ENCODE peak calls at places on chromosomes 5 and 9, in eight cellular contexts. Q is foreskin fibroblast, U is AG10803, T is lower leg skin, D is tibial artery, V is OCI-LY7, J is sigmoid colon, Y is WERI-Rb-1. I is an unnamed sample.

GRCh38 chr5:142433526-142434321 is 108.9 kb upstream of the SPRY4 start:
- DNase-seq in Q (peak; percentile 46), U (peak; percentile 56), T (peak; percentile 75), D (no peak), V (no peak), J (no peak), Y (no peak), I (peak; percentile 74)

GRCh38 chr5:7146886-7147285 is 249.1 kb upstream of the ADCY2 start:
- DNase-seq in Q (no peak), U (no peak), T (no peak), D (no peak), V (no peak), J (no peak), Y (no peak), I (no peak)

GRCh38 chr9:94554439-94555331 is at the start of gene PCAT7:
- DNase-seq in Q (peak; percentile 5), U (peak; percentile 45), T (no peak), D (no peak), V (peak; percentile 89), J (no peak), Y (peak; percentile 85), I (peak; percentile 59)

GRCh38 chr9:38423939-38424843 is at the start of gene IGFBPL1:
- DNase-seq in Q (peak; percentile 46), U (no peak), T (peak; percentile 40), D (peak; percentile 63), V (no peak), J (no peak), Y (peak; percentile 72), I (no peak)

GRCh38 chr5:134503937-134504437 is 21.5 kb upstream of the JADE2 start:
- DNase-seq in Q (peak; percentile 81), U (peak; percentile 65), T (no peak), D (no peak), V (no peak), J (no peak), Y (peak; percentile 16), I (no peak)

GRCh38 chr5:107668933-107669542 is 1.7 kb downstream of the EFNA5 start:
- DNase-seq in Q (peak; percentile 49), U (no peak), T (no peak), D (peak; percentile 64), V (no peak), J (no peak), Y (no peak), I (peak; percentile 29)

GRCh38 chr5:161850491-161850890 is 2.6 kb downstream of the GABRA1 start:
- DNase-seq in Q (no peak), U (no peak), T (no peak), D (no peak), V (no peak), J (no peak), Y (no peak), I (no peak)

GRCh38 chr5:174084691-174085154 is 39.2 kb downstream of the NSG2 start:
- DNase-seq in Q (peak; percentile 8), U (peak; percentile 24), T (no peak), D (no peak), V (peak; percentile 84), J (no peak), Y (no peak), I (no peak)

GRCh38 chr5:156678484-156678883 is 171.6 kb upstream of the PPP1R2B start:
- DNase-seq in Q (no peak), U (no peak), T (no peak), D (no peak), V (no peak), J (no peak), Y (no peak), I (no peak)

GRCh38 chr5:55923177-55923872 is 71.4 kb downstream of the IL6ST start:
- DNase-seq in Q (no peak), U (no peak), T (peak; percentile 83), D (peak; percentile 55), V (no peak), J (no peak), Y (no peak), I (peak; percentile 46)

GRCh38 chr5:69265931-69266330 is 31.2 kb downstream of the CDK7 start:
- DNase-seq in Q (no peak), U (no peak), T (no peak), D (no peak), V (peak; percentile 15), J (no peak), Y (peak; percentile 62), I (peak; percentile 4)

GRCh38 chr9:89431930-89432725 is 65.8 kb downstream of the SEMA4D start:
- DNase-seq in Q (no peak), U (no peak), T (no peak), D (no peak), V (no peak), J (no peak), Y (no peak), I (no peak)

GRCh38 chr9:104093162-104093561 is 947 bp upstream of the SMC2 start:
- DNase-seq in Q (peak; percentile 27), U (no peak), T (no peak), D (no peak), V (peak; percentile 22), J (no peak), Y (peak; percentile 29), I (peak; percentile 31)

GRCh38 chr5:17260549-17260948 is 43.1 kb downstream of the BASP1 start:
- DNase-seq in Q (no peak), U (no peak), T (no peak), D (no peak), V (no peak), J (no peak), Y (no peak), I (no peak)

GRCh38 chr9:69028754-69029153 is 6.8 kb upstream of the FXN start:
- DNase-seq in Q (no peak), U (peak; percentile 7), T (no peak), D (no peak), V (no peak), J (no peak), Y (no peak), I (no peak)

GRCh38 chr9:80691229-80691628 is 998.1 kb downstream of the TLE1 start:
- DNase-seq in Q (no peak), U (no peak), T (no peak), D (no peak), V (no peak), J (no peak), Y (no peak), I (no peak)

GRCh38 chr5:96616801-96617200 is 45.4 kb upstream of the CAST start:
- DNase-seq in Q (no peak), U (no peak), T (no peak), D (no peak), V (no peak), J (no peak), Y (no peak), I (no peak)

GRCh38 chr5:173597304-173597703 is 19.1 kb downstream of the BOD1 start:
- DNase-seq in Q (no peak), U (no peak), T (no peak), D (no peak), V (no peak), J (no peak), Y (no peak), I (no peak)

GRCh38 chr9:126398403-126399058 is 71.9 kb downstream of the MVB12B start:
- DNase-seq in Q (peak; percentile 81), U (peak; percentile 40), T (peak; percentile 98), D (peak; percentile 85), V (peak; percentile 54), J (peak; percentile 86), Y (peak; percentile 84), I (peak; percentile 68)

GRCh38 chr5:14587143-14587542 is 5.6 kb downstream of the OTULINL start:
- DNase-seq in Q (no peak), U (no peak), T (no peak), D (peak; percentile 75), V (no peak), J (peak; percentile 79), Y (no peak), I (no peak)

DNA sequence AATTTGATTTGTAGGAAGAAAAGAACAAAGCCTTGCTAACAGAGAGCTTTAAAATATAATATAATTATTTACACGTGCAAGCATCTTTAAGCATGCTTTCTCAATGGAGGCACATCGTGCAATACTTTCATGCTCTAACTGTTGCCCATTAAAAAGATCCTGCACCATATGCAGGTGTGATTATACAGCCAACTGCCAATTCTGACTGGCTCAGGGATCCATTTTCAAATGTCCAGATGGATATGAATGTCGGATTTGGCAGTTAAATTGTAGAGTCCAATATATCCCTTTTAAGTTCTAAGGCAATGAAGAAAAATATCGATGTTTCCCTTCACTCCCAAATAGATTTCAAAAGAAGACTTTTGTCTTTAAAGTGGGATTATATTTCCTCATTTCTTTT is 416.4 kb upstream of the CD180 start:
- DNase-seq in Q (no peak), U (no peak), T (no peak), D (no peak), V (no peak), J (no peak), Y (no peak), I (no peak)
- H3K4me3 ChIP-seq in Q (no peak overlapping the region), U (no peak overlapping the region), T (no peak overlapping the region), D (no peak overlapping the region), V (no peak overlapping the region), J (no peak overlapping the region), Y (no peak overlapping the region), I (no peak overlapping the region)

GRCh38 chr9:86655147-86655546 is 292.2 kb downstream of the GAS1 start:
- DNase-seq in Q (peak; percentile 51), U (peak; percentile 44), T (no peak), D (no peak), V (no peak), J (no peak), Y (no peak), I (no peak)
- TF ChIP-seq CTCF in Q (no peak), U (no peak), T (no peak), D (no peak), V (no peak), J (no peak), Y (no peak), I (no peak)

DNA sequence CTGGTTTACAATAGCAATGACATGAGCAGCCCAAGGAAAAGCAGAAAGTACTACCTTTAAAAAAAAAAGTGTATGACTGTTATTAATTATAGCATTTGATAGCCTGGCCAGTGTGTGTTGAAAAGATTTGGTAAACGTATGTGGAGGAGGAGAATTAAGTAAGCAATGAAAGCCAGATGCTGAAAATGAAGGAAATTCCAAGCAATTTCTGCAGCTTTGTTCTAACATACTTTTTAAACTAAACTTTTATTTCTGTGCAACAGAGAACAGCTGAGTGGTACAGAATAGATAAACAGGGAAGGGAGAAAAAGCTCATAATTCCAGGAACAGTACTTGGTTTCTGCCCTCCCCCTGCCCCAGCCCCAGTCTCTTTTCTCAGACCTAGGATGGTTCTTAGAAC is 252.6 kb downstream of the ADAMTSL1 start:
- DNase-seq in Q (peak; percentile 70), U (peak; percentile 89), T (no peak), D (no peak), V (no peak), J (no peak), Y (no peak), I (peak; percentile 71)
- H3K4me3 ChIP-seq in Q (no peak overlapping the region), U (no peak overlapping the region), T (no peak overlapping the region), D (no peak overlapping the region), V (no peak overlapping the region), J (no peak overlapping the region), Y (no peak overlapping the region), I (no peak overlapping the region)

DNA sequence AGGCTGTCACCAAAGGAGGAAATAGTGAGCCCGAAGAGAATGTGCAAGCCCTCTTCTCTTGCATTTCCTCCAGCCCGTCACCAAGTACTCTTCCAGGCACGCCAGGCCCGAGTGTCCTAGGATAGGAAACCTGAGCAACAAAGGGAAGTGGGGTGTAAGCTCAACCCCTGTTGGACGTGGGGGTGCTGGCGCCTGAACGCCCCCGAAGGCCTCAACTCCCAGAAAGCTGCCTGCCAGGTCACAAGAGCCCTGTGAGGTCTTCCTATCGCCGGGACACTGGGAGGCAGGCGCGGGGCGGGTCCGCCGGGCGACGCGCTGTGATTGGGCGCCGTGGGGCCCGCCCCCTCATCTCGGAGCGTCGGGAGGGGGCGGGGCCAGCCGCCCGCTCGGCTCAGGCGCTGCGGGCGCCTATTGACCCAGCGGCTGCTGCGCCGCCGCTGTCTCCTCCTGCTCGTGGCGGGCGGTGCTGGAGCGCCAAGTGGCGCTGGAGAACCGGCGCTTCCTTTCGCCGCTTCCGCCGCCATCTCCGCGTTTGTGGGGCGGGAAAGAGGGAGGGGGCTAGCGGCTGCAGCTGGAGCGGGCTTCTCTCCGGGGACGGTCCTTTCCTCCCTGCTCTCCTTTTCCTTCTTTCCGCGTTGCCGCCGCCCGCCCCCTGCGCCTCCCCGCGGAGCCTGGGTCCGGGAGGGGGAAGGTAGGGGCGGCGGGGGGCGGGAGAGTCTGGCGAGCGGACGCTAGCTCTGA is 558 bp upstream of the MAN2A1 start:
- DNase-seq in Q (peak; percentile 97), U (peak; percentile 87), T (peak; percentile 96), D (peak; percentile 93), V (peak; percentile 94), J (peak; percentile 92), Y (peak; percentile 78), I (peak; percentile 93)
- TF ChIP-seq CTCF in Q (no peak), U (no peak), T (no peak), D (peak; percentile 12), V (no peak), J (no peak), Y (no peak), I (peak; percentile 3)